ENCODE peak calls at places on chromosomes 5 and 9, in six cellular contexts. R, U, G, X, J and W are unnamed samples.

GRCh38 chr9:65435464-65435863 is 150.5 kb upstream of the FOXD4L5 start:
- DNase-seq in R (no peak), U (no peak), G (no peak), X (no peak), J (no peak), W (no peak)

GRCh38 chr9:21969011-21969935 is 24.9 kb downstream of the CDKN2A start:
- DNase-seq in R (no peak), U (no peak), G (no peak), X (no peak), J (no peak), W (no peak)

GRCh38 chr9:38127271-38127839 is 58.3 kb upstream of the SHB start:
- DNase-seq in R (no peak), U (no peak), G (no peak), X (no peak), J (no peak), W (no peak)

GRCh38 chr9:111622626-111623025 is 8.5 kb upstream of the DNAJC25 start:
- DNase-seq in R (peak; percentile 60), U (no peak), G (no peak), X (no peak), J (peak; percentile 50), W (no peak)

GRCh38 chr9:1362845-1363244 is 312.7 kb downstream of the DMRT2 start:
- DNase-seq in R (no peak), U (no peak), G (no peak), X (no peak), J (no peak), W (no peak)

GRCh38 chr5:110880413-110880812 is 141.6 kb downstream of the SLC25A46 start:
- DNase-seq in R (peak; percentile 41), U (no peak), G (no peak), X (peak; percentile 56), J (no peak), W (peak; percentile 6)

GRCh38 chr9:93899609-93900435 is 55.3 kb downstream of the BARX1 start:
- DNase-seq in R (no peak), U (peak; percentile 34), G (no peak), X (peak; percentile 56), J (no peak), W (no peak)

GRCh38 chr9:111980398-111980797 is 83.8 kb downstream of the UGCG start:
- DNase-seq in R (no peak), U (no peak), G (no peak), X (no peak), J (no peak), W (no peak)

GRCh38 chr5:80960531-80961375 is 590 bp downstream of the RASGRF2 start:
- DNase-seq in R (no peak), U (peak; percentile 75), G (peak; percentile 66), X (no peak), J (peak; percentile 31), W (no peak)

GRCh38 chr5:59325070-59325469 is 568.5 kb downstream of the PDE4D start:
- DNase-seq in R (no peak), U (no peak), G (no peak), X (no peak), J (no peak), W (no peak)

GRCh38 chr9:76725181-76725580 is 39.1 kb upstream of the PCA3 start:
- DNase-seq in R (no peak), U (no peak), G (no peak), X (no peak), J (no peak), W (no peak)

GRCh38 chr9:95157491-95158151 is 159.9 kb downstream of the FANCC start:
- DNase-seq in R (peak; percentile 62), U (no peak), G (no peak), X (peak; percentile 90), J (no peak), W (no peak)

GRCh38 chr5:159332800-159333563 is 2.7 kb upstream of the IL12B start:
- DNase-seq in R (no peak), U (no peak), G (no peak), X (no peak), J (no peak), W (no peak)

DNA sequence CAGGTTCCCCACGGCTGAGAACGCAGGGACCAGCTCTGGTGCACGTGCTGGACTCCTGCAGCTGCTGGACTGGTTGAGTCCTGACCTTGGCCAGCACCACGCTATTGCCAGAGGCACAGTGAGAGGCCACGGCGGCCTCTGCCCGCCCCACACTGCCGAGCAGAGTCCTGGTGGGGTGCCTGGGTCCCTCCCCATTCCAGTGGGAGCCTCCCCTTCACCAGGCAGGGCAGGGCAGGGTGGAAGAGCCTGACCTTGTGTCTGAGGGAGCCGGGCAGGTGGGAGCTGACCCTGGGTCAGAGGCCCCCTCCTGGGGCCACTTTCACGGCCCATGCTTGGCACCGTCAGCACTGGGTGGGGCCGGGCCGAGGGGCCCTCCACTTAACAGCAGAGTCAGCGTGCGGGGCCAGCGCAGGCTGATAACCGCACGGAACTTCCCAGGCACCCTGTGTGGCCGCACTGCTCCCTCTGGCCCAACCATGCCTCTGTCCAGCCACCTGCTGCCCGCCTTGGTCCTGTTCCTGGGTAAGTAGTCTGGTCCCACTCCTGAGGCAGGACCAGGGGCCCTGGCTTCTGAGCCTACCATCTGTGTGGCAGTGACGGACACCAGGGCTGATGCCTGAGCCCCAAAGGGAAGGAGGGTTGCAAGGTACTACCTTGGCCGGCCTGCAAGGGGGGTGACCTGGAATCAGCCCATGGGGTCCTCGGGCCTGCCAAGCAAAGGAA is at the start of gene MAMDC4:
- DNase-seq in R (peak; percentile 83), U (peak; percentile 47), G (peak; percentile 59), X (no peak), J (no peak), W (no peak)
- H3K4me1 ChIP-seq in R (peaks cover 45% of the 10 kb centered on the region), U (no peaks in the 10 kb centered on the region), G (peaks cover 21% of the 10 kb centered on the region), X (peaks cover 32% of the 10 kb centered on the region), J (peaks cover 48% of the 10 kb centered on the region), W (no peaks in the 10 kb centered on the region)

GRCh38 chr5:178204205-178205009 is at the start of gene HNRNPAB:
- DNase-seq in R (peak; percentile 96), U (peak; percentile 97), G (peak; percentile 97), X (peak; percentile 98), J (peak; percentile 99), W (peak; percentile 96)
- TF ChIP-seq POLR2A in R (peak; percentile 100), U (peak; percentile 99), G (peak; percentile 88), X (peak; percentile 98), J (peak; percentile 100), W (peak; percentile 97)

GRCh38 chr9:128100581-128100980 is 26.9 kb downstream of the PTGES2 start:
- DNase-seq in R (no peak), U (no peak), G (peak; percentile 33), X (no peak), J (no peak), W (no peak)
- H3K4me1 ChIP-seq in R (peaks cover 78% of the 10 kb centered on the region), U (peaks cover 22% of the 10 kb centered on the region), G (peaks cover 44% of the 10 kb centered on the region), X (peaks cover 50% of the 10 kb centered on the region), J (peaks cover 29% of the 10 kb centered on the region), W (no peaks in the 10 kb centered on the region)

DNA sequence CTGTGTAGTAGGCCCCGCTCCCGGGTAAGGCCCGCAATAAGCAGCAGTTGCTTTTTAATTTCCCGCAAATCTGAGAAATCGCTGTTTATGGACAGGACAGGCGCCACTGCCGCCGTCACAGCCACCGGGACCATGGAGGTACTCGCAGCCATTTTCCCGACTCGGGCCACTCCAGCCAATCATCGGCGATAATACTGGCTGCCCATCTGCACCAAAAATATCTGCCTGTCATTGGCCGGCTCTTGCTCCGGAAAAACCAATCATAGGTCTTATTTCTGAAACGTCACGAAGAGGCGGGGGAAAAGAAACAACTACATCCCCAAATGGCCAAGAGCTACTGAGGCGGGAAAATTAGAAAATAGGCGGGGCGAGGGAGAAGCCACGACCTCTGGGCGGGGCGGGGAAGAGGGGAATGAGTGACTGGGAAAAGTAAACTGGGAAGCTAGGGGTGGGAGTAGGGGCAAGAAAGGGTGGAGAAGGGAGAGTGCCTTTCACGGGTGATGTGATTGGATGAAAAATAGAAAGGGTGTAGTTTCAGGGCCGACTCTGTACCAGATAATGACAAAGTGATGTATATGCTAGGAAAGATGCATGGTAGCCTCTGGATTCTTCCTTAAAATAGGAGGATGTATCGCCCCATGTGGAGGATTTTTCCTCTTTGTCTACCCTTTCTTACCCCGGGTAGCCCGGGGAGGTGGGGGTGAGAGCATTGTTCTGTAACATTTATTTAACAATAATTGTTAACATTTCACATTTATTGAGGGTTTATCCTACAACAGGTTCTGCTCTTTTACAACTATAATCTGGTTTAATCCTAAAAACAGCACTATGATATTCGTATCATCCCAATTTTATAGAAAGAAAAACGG is at the start of gene CDC23:
- DNase-seq in R (peak; percentile 97), U (peak; percentile 90), G (peak; percentile 89), X (peak; percentile 96), J (peak; percentile 100), W (peak; percentile 80)
- TF ChIP-seq POLR2A in R (peak; percentile 71), U (peak; percentile 89), G (peak; percentile 20), X (peak; percentile 66), J (peak; percentile 60), W (no peak)

GRCh38 chr5:18811616-18812015 is 1176.4 kb downstream of the CDH18 start:
- DNase-seq in R (no peak), U (no peak), G (no peak), X (no peak), J (no peak), W (no peak)
- H3K4me1 ChIP-seq in R (no peaks in the 10 kb centered on the region), U (no peaks in the 10 kb centered on the region), G (no peaks in the 10 kb centered on the region), X (no peaks in the 10 kb centered on the region), J (no peaks in the 10 kb centered on the region), W (no peaks in the 10 kb centered on the region)

GRCh38 chr5:42518595-42519067 is 95.4 kb downstream of the GHR start:
- DNase-seq in R (no peak), U (no peak), G (no peak), X (peak; percentile 78), J (no peak), W (no peak)

GRCh38 chr5:42515504-42515903 is 92.3 kb downstream of the GHR start:
- DNase-seq in R (no peak), U (no peak), G (no peak), X (no peak), J (no peak), W (no peak)

GRCh38 chr5:42514759-42515158 is 91.5 kb downstream of the GHR start:
- DNase-seq in R (no peak), U (no peak), G (no peak), X (no peak), J (no peak), W (no peak)

GRCh38 chr5:42517164-42517563 is 93.9 kb downstream of the GHR start:
- DNase-seq in R (no peak), U (no peak), G (no peak), X (no peak), J (no peak), W (no peak)

GRCh38 chr5:42516282-42517042 is 93.2 kb downstream of the GHR start:
- DNase-seq in R (no peak), U (no peak), G (no peak), X (no peak), J (no peak), W (no peak)
- TF ChIP-seq POLR2A in R (no peak), U (no peak), G (no peak), X (no peak), J (no peak), W (no peak)

GRCh38 chr5:52517667-52518066 is 270.0 kb upstream of the ITGA1 start:
- DNase-seq in R (no peak), U (no peak), G (no peak), X (no peak), J (no peak), W (no peak)
- H3K4me1 ChIP-seq in R (no peaks in the 10 kb centered on the region), U (no peaks in the 10 kb centered on the region), G (no peaks in the 10 kb centered on the region), X (no peaks in the 10 kb centered on the region), J (no peaks in the 10 kb centered on the region), W (no peaks in the 10 kb centered on the region)